ENCODE peak calls at places on chromosomes 4 and X, in five cellular contexts. O is A549, D is esophagus squamous epithelium, J is cardiac muscle cell, C is psoas muscle. L is an unnamed sample.

GRCh38 chrX:18875256-18875878 is 108.5 kb downstream of the PHKA2 start:
- DNase-seq in O (no peak), D (no peak), J (no peak), C (no peak), L (no peak)

GRCh38 chrX:120251471-120252011 is 929 bp downstream of the ZBTB33 start:
- DNase-seq in O (peak), D (no peak), J (peak), C (peak), L (no peak)

GRCh38 chrX:148609766-148610698 is 109.6 kb downstream of the AFF2 start:
- DNase-seq in O (no peak), D (no peak), J (peak), C (no peak), L (no peak)

GRCh38 chr4:83870551-83870950 is 334.6 kb downstream of the GPAT3 start:
- DNase-seq in O (no peak), D (no peak), J (no peak), C (no peak), L (no peak)

GRCh38 chr4:54940996-54941395 is 184.4 kb downstream of the KDR start:
- DNase-seq in O (no peak), D (no peak), J (no peak), C (no peak), L (no peak)

GRCh38 chr4:185748901-185749390 is 63.0 kb downstream of the SORBS2 start:
- DNase-seq in O (no peak), D (no peak), J (no peak), C (no peak), L (no peak)

GRCh38 chr4:15436515-15436914 is 8.7 kb downstream of the C1QTNF7 start:
- DNase-seq in O (no peak), D (no peak), J (no peak), C (no peak), L (no peak)

GRCh38 chr4:110970642-110971041 is 347.8 kb upstream of the PITX2 start:
- DNase-seq in O (peak), D (no peak), J (peak), C (no peak), L (no peak)

GRCh38 chr4:103197765-103198110 is 405 bp downstream of the CENPE start:
- DNase-seq in O (no peak), D (no peak), J (no peak), C (no peak), L (no peak)

GRCh38 chr4:151173751-151174325 is 74.4 kb downstream of the RPS3A start:
- DNase-seq in O (no peak), D (no peak), J (no peak), C (peak), L (peak)

GRCh38 chr4:16745887-16746286 is 152.6 kb downstream of the LDB2 start:
- DNase-seq in O (no peak), D (no peak), J (no peak), C (no peak), L (no peak)

GRCh38 chr4:3872834-3873313 is 106.7 kb downstream of the ADRA2C start:
- DNase-seq in O (no peak), D (no peak), J (no peak), C (no peak), L (no peak)

GRCh38 chr4:33878710-33879109 is 2365.6 kb downstream of the ARAP2 start:
- DNase-seq in O (no peak), D (no peak), J (no peak), C (no peak), L (no peak)

GRCh38 chr4:127731406-127731805 is 1.2 kb downstream of the SLC25A31 start:
- DNase-seq in O (no peak), D (no peak), J (no peak), C (no peak), L (no peak)

GRCh38 chr4:72525938-72526337 is 43.1 kb downstream of the ADAMTS3 start:
- DNase-seq in O (no peak), D (no peak), J (peak), C (peak), L (peak)

GRCh38 chrX:66015152-66015827 is 24.6 kb downstream of the VSIG4 start:
- DNase-seq in O (no peak), D (no peak), J (no peak), C (no peak), L (no peak)

GRCh38 chrX:150566734-150567182 is 1.7 kb upstream of the MTM1 start:
- DNase-seq in O (no peak), D (no peak), J (no peak), C (no peak), L (no peak)

GRCh38 chr4:75726577-75726976 is 2.2 kb downstream of the USO1 start:
- DNase-seq in O (no peak), D (no peak), J (no peak), C (no peak), L (no peak)

GRCh38 chr4:177001271-177002175 is 208.8 kb upstream of the VEGFC start:
- DNase-seq in O (peak), D (no peak), J (peak), C (no peak), L (no peak)

GRCh38 chr4:93960916-93961315 is 132.4 kb downstream of the ATOH1 start:
- DNase-seq in O (no peak), D (no peak), J (no peak), C (no peak), L (no peak)

GRCh38 chr4:113300384-113301011 is 251.0 kb downstream of the ANK2 start:
- DNase-seq in O (peak), D (no peak), J (peak), C (no peak), L (no peak)

GRCh38 chr4:6120361-6120760 is 80.0 kb downstream of the JAKMIP1 start:
- DNase-seq in O (no peak), D (no peak), J (no peak), C (no peak), L (no peak)

GRCh38 chr4:134201216-134202098 is at the start of gene PABPC4L:
- DNase-seq in O (peak), D (no peak), J (peak), C (peak), L (peak)

GRCh38 chr4:39045791-39046221 is 13.6 kb upstream of the TMEM156 start:
- DNase-seq in O (peak), D (no peak), J (no peak), C (no peak), L (no peak)
- H3K27ac ChIP-seq in O (peak), D (peak), J (no peak), C (peak), L (peak)

DNA sequence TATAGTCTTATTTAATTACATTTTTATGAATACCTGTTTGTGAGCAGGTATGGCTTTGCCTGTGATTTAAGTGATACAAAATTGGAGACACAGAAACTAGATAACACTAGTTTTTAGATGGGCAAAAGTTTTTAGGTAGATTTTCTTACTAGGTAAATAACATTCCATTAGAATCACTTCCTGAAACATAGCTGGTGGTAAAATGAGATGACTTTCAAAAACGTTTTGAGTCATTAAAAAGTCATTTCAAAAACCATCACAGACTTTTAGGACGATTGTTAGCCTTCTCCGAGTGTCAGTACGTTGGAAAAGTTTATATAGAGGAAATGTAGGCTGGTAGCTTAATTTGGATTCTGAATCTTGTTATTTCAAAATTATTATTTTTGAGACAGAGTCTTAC is 18.3 kb downstream of the PTTG2 start:
- DNase-seq in O (no peak), D (no peak), J (no peak), C (no peak), L (no peak)
- H3K4me3 ChIP-seq in O (peak), D (peak), J (peak), C (peak), L (no peak)

GRCh38 chr4:39435875-39436563 is 22.7 kb downstream of the RPL9 start:
- DNase-seq in O (no peak), D (no peak), J (no peak), C (no peak), L (no peak)
- TF ChIP-seq CTCF in O (peak), D (no peak), J (no peak), C (no peak), L (no peak)

GRCh38 chr4:69054578-69055200 is 41.6 kb upstream of the UGT2B7 start:
- DNase-seq in O (peak), D (no peak), J (no peak), C (no peak), L (no peak)
- H3K27ac ChIP-seq in O (peak), D (peak), J (no peak), C (no peak), L (no peak)

DNA sequence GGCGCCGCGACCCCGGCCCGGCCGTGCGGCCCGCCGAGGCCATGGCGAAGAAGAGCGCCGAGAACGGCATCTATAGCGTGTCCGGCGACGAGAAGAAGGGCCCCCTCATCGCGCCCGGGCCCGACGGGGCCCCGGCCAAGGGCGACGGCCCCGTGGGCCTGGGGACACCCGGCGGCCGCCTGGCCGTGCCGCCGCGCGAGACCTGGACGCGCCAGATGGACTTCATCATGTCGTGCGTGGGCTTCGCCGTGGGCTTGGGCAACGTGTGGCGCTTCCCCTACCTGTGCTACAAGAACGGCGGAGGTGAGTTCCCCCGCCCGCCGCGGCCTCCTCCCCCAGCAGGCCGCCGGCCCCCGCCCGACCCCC is 791 bp downstream of the SLC6A8 start:
- DNase-seq in O (no peak), D (no peak), J (no peak), C (no peak), L (no peak)
- H3K4me3 ChIP-seq in O (peak), D (peak), J (peak), C (peak), L (peak)

GRCh38 chr4:89439533-89439932 is 131.9 kb upstream of the GPRIN3 start:
- DNase-seq in O (no peak), D (no peak), J (no peak), C (no peak), L (no peak)

GRCh38 chr4:89434364-89434988 is 126.9 kb upstream of the GPRIN3 start:
- DNase-seq in O (peak), D (no peak), J (peak), C (no peak), L (no peak)

DNA sequence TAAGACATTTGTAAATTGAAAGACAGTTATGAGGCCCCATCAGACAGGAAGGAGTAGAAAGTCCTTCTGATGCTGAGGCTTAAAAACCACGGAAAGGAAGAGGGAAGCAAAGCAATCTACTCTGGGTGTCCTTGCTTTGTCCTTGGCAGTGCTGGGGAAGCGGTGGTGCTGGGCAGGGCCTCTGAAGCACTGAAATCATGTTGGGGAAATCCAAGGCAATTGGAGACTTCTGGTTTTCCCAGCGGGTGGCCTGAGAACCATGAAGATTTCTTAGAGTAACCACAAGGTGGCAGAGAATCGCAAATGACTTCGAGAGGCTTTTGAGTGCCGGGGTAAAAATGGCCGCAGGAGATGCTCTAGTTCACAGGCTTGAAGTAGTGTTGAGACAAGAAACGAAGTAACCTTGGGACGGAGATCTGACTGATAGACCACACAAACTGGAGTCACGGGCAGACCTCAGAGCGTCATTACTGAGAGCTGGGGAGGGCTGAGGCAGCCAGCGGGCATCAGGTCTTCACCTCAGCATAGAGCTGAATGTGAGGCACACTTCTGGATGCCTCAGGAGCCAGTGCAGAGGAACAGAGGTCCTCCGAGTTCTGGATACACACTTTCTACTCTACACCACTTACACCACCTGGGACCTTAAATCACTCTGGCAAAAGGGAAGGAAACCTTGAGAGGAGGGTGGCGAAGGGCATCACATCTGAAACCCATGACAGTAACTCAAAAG is 130.7 kb upstream of the GPRIN3 start:
- DNase-seq in O (peak), D (no peak), J (peak), C (peak), L (peak)
- TF ChIP-seq CTCF in O (peak), D (no peak), J (peak), C (no peak), L (no peak)

L was measured in lung.